ENCODE peak calls at places on chromosomes 11 and 22, in six cellular contexts. G is erythroblast; Z is T-helper 9 cell; S is stimulated activated CD8-positive, alpha-beta memory T cell treated with anti-CD3 and anti-CD28 coated beads, Interleukin-7, amount 100 ng/mL, for 4 hours; I is NCI-H2081; C is activated CD4-positive, alpha-beta T cell treated with anti-CD3 and anti-CD28 coated beads, Interleukin-2, amount 10 ng/mL, durations not matched to agents 7 days and 5 days. W is an unnamed sample.

GRCh38 chr11:78319453-78319955 is 98.1 kb downstream of the GAB2 start:
- DNase-seq in G (no peak), Z (no peak), S (no peak), I (no peak), C (no peak), W (no peak)

GRCh38 chr11:74689666-74690065 is 41.6 kb downstream of the CHRDL2 start:
- DNase-seq in G (no peak), Z (no peak), S (no peak), I (no peak), C (no peak), W (peak)

GRCh38 chr22:23047265-23047664 is 23.1 kb upstream of the GNAZ start:
- DNase-seq in G (no peak), Z (no peak), S (no peak), I (no peak), C (no peak), W (no peak)

GRCh38 chr11:46529086-46529905 is 64.5 kb downstream of the AMBRA1 start:
- DNase-seq in G (peak), Z (peak), S (peak), I (peak), C (peak), W (peak)

GRCh38 chr11:16184588-16184987 is 171.8 kb downstream of the SOX6 start:
- DNase-seq in G (no peak), Z (no peak), S (no peak), I (peak), C (no peak), W (peak)

GRCh38 chr11:58900479-58901420 is 38.5 kb upstream of the GLYATL1 start:
- DNase-seq in G (peak), Z (no peak), S (no peak), I (no peak), C (peak), W (peak)

GRCh38 chr11:30535818-30536217 is 50.3 kb downstream of the MPPED2 start:
- DNase-seq in G (no peak), Z (no peak), S (no peak), I (no peak), C (no peak), W (no peak)

GRCh38 chr11:75506827-75507226 is 18.9 kb downstream of the GDPD5 start:
- DNase-seq in G (no peak), Z (no peak), S (no peak), I (no peak), C (no peak), W (no peak)

GRCh38 chr11:110249066-110249465 is 47.3 kb downstream of the RDX start:
- DNase-seq in G (no peak), Z (no peak), S (no peak), I (no peak), C (no peak), W (peak)